ENCODE peak calls at places on chromosome 20, in nine cellular contexts. J is fibroblast of lung, H is mammary epithelial cell, V is Peyer's patch, N is neural progenitor cell, B is DND-41, K is heart left ventricle, C is SK-N-SH, Q is transverse colon. W is an unnamed sample. For H3K4me1 and H3K27me3, the result is how much of the 10 kb centered on the place peaks cover.

GRCh38 chr20:50690979-50691584 is at the start of gene RIPOR3:
- DNase-seq in J (peak), H (no peak), V (peak), N (peak), B (no peak), K (no peak), C (peak), Q (no peak), W (peak)

GRCh38 chr20:7967199-7967844 is 27.1 kb upstream of the HAO1 start:
- DNase-seq in J (peak), H (peak), V (no peak), N (no peak), B (no peak), K (no peak), C (no peak), Q (no peak), W (no peak)

GRCh38 chr20:31945790-31946189 is 6.1 kb downstream of the PDRG1 start:
- DNase-seq in J (peak), H (no peak), V (no peak), N (no peak), B (no peak), K (no peak), C (no peak), Q (no peak), W (no peak)

GRCh38 chr20:38134427-38135281 is 30.4 kb downstream of the TGM2 start:
- DNase-seq in J (peak), H (peak), V (peak), N (no peak), B (no peak), K (no peak), C (peak), Q (no peak), W (no peak)

GRCh38 chr20:7742479-7742878 is 197.8 kb downstream of the HAO1 start:
- DNase-seq in J (peak), H (peak), V (no peak), N (no peak), B (no peak), K (no peak), C (no peak), Q (no peak), W (no peak)

GRCh38 chr20:63641792-63642517 is 11.3 kb downstream of the STMN3 start:
- DNase-seq in J (peak), H (peak), V (peak), N (peak), B (peak), K (peak), C (peak), Q (peak), W (peak)

GRCh38 chr20:25508083-25508770 is 77.1 kb downstream of the NINL start:
- DNase-seq in J (peak), H (peak), V (peak), N (no peak), B (no peak), K (no peak), C (no peak), Q (peak), W (no peak)

GRCh38 chr20:8764289-8764962 is 304.5 kb upstream of the PLCB4 start:
- DNase-seq in J (no peak), H (no peak), V (no peak), N (no peak), B (no peak), K (no peak), C (no peak), Q (peak), W (no peak)

GRCh38 chr20:23257848-23258746 is 92.5 kb upstream of the NXT1 start:
- DNase-seq in J (peak), H (peak), V (no peak), N (no peak), B (no peak), K (peak), C (peak), Q (no peak), W (no peak)

GRCh38 chr20:49381558-49382493 is 100.6 kb downstream of the KCNB1 start:
- DNase-seq in J (peak), H (peak), V (peak), N (no peak), B (no peak), K (peak), C (peak), Q (peak), W (peak)

GRCh38 chr20:10357974-10358373 is 76.0 kb downstream of the MKKS start:
- DNase-seq in J (no peak), H (no peak), V (no peak), N (peak), B (no peak), K (no peak), C (peak), Q (no peak), W (no peak)

GRCh38 chr20:33410081-33410742 is 8.9 kb upstream of the CDK5RAP1 start:
- DNase-seq in J (no peak), H (no peak), V (no peak), N (no peak), B (no peak), K (no peak), C (no peak), Q (no peak), W (no peak)
- H3K4me1 ChIP-seq in J (under half), H (under half), V (under half), N (under half), B (under half), K (under half), C (under half), Q (under half), W (under half)

GRCh38 chr20:56629464-56630085 is 469 bp downstream of the TFAP2C start:
- DNase-seq in J (no peak), H (no peak), V (no peak), N (peak), B (no peak), K (no peak), C (peak), Q (no peak), W (no peak)

GRCh38 chr20:56626367-56627121 is 2.6 kb upstream of the TFAP2C start:
- DNase-seq in J (peak), H (no peak), V (no peak), N (peak), B (no peak), K (no peak), C (peak), Q (peak), W (peak)

GRCh38 chr20:56627122-56628014 is 1.7 kb upstream of the TFAP2C start:
- DNase-seq in J (no peak), H (no peak), V (no peak), N (peak), B (no peak), K (no peak), C (peak), Q (no peak), W (no peak)

GRCh38 chr20:56628873-56629463 is at the start of gene TFAP2C:
- DNase-seq in J (peak), H (peak), V (no peak), N (peak), B (no peak), K (peak), C (peak), Q (peak), W (peak)

DNA sequence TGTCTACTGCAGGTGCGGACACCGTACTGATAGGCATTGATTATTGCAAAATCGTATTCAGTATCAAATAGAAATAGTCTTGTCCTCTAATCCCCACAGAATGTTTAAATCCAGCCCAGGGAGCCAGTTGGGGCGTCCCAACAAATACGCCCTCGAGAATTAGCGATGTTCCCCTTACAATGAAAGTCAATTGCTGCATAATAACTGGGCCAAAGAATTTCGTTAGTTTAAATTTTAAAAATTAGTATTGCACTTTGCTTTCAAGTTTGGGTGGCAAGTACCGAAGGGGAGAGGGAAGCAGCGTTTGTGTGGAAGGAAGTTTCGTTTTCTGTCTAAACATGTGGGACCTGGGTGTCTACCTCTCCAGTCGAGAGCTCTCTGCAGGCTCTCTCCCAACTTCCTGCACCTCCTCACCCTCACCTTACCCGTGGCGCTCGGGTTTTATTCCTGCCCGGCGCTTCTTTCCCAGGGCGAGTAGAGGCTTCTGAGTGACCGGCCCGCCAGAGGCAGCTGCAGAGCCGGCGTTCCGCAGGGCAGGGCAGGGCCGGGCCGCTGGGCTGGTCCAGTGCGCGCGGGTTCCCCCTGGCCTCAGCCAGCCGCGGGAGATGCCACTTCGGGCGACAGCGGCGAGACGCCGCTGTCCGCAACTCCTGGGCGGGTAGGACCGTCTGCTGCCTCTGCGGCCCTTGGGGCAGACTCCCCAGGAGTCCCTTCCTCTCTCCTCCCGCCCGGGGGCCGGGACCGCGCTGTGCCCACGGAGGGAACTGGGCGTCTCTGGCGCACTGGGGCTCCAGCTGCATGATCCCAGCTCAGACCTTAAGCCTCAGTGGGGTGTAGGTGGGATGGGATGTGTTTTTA is 862 bp upstream of the TFAP2C start:
- DNase-seq in J (no peak), H (no peak), V (no peak), N (peak), B (no peak), K (no peak), C (peak), Q (no peak), W (no peak)
- H3K4me3 ChIP-seq in J (peak), H (peak), V (no peak), N (peak), B (no peak), K (peak), C (no peak), Q (peak), W (no peak)

GRCh38 chr20:673606-674005 is 2.0 kb downstream of the SCRT2 start:
- DNase-seq in J (no peak), H (no peak), V (no peak), N (no peak), B (no peak), K (no peak), C (peak), Q (no peak), W (no peak)

GRCh38 chr20:675453-676314 is at the start of gene SCRT2:
- DNase-seq in J (peak), H (peak), V (peak), N (peak), B (no peak), K (peak), C (peak), Q (peak), W (peak)

GRCh38 chr20:674936-675452 is 608 bp downstream of the SCRT2 start:
- DNase-seq in J (no peak), H (no peak), V (no peak), N (no peak), B (no peak), K (no peak), C (peak), Q (no peak), W (peak)

GRCh38 chr20:676967-677366 is 1.4 kb upstream of the SCRT2 start:
- DNase-seq in J (no peak), H (no peak), V (no peak), N (no peak), B (no peak), K (no peak), C (no peak), Q (no peak), W (no peak)

GRCh38 chr20:676315-676937 is 824 bp upstream of the SCRT2 start:
- DNase-seq in J (no peak), H (no peak), V (no peak), N (peak), B (no peak), K (no peak), C (peak), Q (peak), W (no peak)
- H3K27me3 ChIP-seq in J (under half), H (under half), V (under half), N (half or more), B (under half), K (half or more), C (under half), Q (half or more), W (under half)

GRCh38 chr20:62605236-62605948 is 36.9 kb upstream of the SLCO4A1 start:
- DNase-seq in J (no peak), H (no peak), V (no peak), N (no peak), B (no peak), K (no peak), C (no peak), Q (no peak), W (no peak)
- H3K4me1 ChIP-seq in J (under half), H (under half), V (under half), N (under half), B (under half), K (under half), C (under half), Q (under half), W (under half)

GRCh38 chr20:2093200-2093781 is 8.3 kb upstream of the STK35 start:
- DNase-seq in J (no peak), H (peak), V (peak), N (peak), B (peak), K (no peak), C (peak), Q (peak), W (peak)

GRCh38 chr20:2089447-2089846 is 12.2 kb upstream of the STK35 start:
- DNase-seq in J (no peak), H (no peak), V (no peak), N (no peak), B (no peak), K (no peak), C (no peak), Q (no peak), W (no peak)

GRCh38 chr20:2088904-2089303 is 12.7 kb upstream of the STK35 start:
- DNase-seq in J (no peak), H (no peak), V (no peak), N (peak), B (no peak), K (no peak), C (no peak), Q (no peak), W (no peak)

GRCh38 chr20:2093883-2094282 is 7.7 kb upstream of the STK35 start:
- DNase-seq in J (no peak), H (no peak), V (no peak), N (peak), B (no peak), K (no peak), C (no peak), Q (no peak), W (no peak)
- H3K4me3 ChIP-seq in J (no peak), H (no peak), V (no peak), N (no peak), B (no peak), K (no peak), C (no peak), Q (no peak), W (no peak)

DNA sequence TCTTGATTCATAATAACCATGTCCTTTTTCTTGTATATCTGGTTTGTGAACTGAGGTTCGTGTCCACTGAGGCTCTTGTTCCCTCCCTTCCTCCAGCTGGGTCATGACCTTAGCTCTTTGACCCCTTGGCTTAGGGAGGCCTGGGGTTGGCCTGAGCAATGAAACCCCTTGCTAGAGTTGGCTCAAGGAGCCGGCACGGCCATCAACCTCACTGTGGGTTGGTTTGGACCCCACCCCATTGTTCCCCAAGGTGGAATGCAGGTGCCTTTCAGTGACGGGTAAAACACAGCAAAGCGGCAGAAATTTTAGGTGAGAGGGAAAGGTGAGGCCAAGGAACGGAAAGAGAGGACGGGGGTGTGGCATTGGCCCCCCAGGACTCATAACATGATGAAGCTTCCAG is 44.5 kb upstream of the PHACTR3 start:
- DNase-seq in J (no peak), H (no peak), V (no peak), N (no peak), B (no peak), K (no peak), C (no peak), Q (no peak), W (no peak)
- H3K27me3 ChIP-seq in J (under half), H (under half), V (under half), N (under half), B (under half), K (under half), C (under half), Q (under half), W (under half)

W was measured in BE2C.